ENCODE peak calls at places on chromosomes 11 and 22, in five cellular contexts. Z is activated gamma-delta T cell, T is amniotic stem cell, R is occipital lobe, V is BJ. Y is an unnamed sample.

GRCh38 chr11:116732740-116733385 is 39.9 kb downstream of the BUD13 start:
- DNase-seq in Z (no peak), T (peak; percentile 30), R (peak; percentile 29), V (no peak), Y (peak; percentile 10)

GRCh38 chr22:44317886-44318637 is 5.3 kb upstream of the SHISAL1 start:
- DNase-seq in Z (no peak), T (no peak), R (no peak), V (no peak), Y (no peak)

GRCh38 chr22:37207981-37208380 is 4.3 kb downstream of the SSTR3 start:
- DNase-seq in Z (no peak), T (no peak), R (no peak), V (no peak), Y (no peak)

GRCh38 chr11:73189315-73189714 is 28.8 kb upstream of the P2RY2 start:
- DNase-seq in Z (no peak), T (no peak), R (no peak), V (no peak), Y (no peak)

GRCh38 chr11:61429346-61429690 is 457 bp downstream of the CPSF7 start:
- DNase-seq in Z (peak; percentile 69), T (no peak), R (peak; percentile 50), V (no peak), Y (peak; percentile 13)

GRCh38 chr22:19732403-19733113 is 9.2 kb downstream of the GP1BB start:
- DNase-seq in Z (no peak), T (no peak), R (no peak), V (no peak), Y (no peak)

GRCh38 chr11:64803846-64804345 is 882 bp upstream of the MAP4K2 start:
- DNase-seq in Z (no peak), T (no peak), R (no peak), V (no peak), Y (no peak)

GRCh38 chr11:15577519-15577918 is 462.8 kb downstream of the INSC start:
- DNase-seq in Z (no peak), T (no peak), R (no peak), V (no peak), Y (no peak)

GRCh38 chr22:20031732-20032406 is 11.0 kb downstream of the TANGO2 start:
- DNase-seq in Z (no peak), T (no peak), R (no peak), V (no peak), Y (no peak)

GRCh38 chr11:105878510-105878909 is 143.5 kb downstream of the MSANTD4 start:
- DNase-seq in Z (no peak), T (no peak), R (no peak), V (no peak), Y (no peak)

GRCh38 chr11:1181420-1181819 is 23.7 kb downstream of the MUC5AC start:
- DNase-seq in Z (no peak), T (no peak), R (no peak), V (no peak), Y (no peak)

GRCh38 chr11:19838994-19839768 is 126.5 kb downstream of the NAV2 start:
- DNase-seq in Z (no peak), T (no peak), R (no peak), V (no peak), Y (no peak)

GRCh38 chr11:15453211-15453715 is 338.5 kb downstream of the INSC start:
- DNase-seq in Z (no peak), T (no peak), R (no peak), V (no peak), Y (no peak)